ENCODE peak calls at places on chromosomes 11 and 22, in eight cellular contexts. One of them, this sample, is unnamed.

GRCh38 chr11:49533204-49533603 is 324.8 kb upstream of the FOLH1 start:
- DNase-seq in EL: no peak
- DNase-seq in stimulated activated CD8-positive, alpha-beta memory T cell treated with anti-CD3 and anti-CD28 coated beads, Interleukin-15, amount 100 ng/mL, for 24 hours: no peak
- DNase-seq in erythroblast: no peak
- DNase-seq in stimulated activated CD4-positive, alpha-beta T cell treated with anti-CD3 and anti-CD28 coated beads, Interleukin-1b, Interleukin-23, amount 100 ng/mL, for 4 hours: no peak
- DNase-seq in NCI-H82: no peak
- DNase-seq in prostate gland: no peak
- DNase-seq in DMS153: no peak
- DNase-seq in this sample: no peak

GRCh38 chr22:49752598-49753091 is 75.0 kb downstream of the BRD1 start:
- DNase-seq in EL: no peak
- DNase-seq in stimulated activated CD8-positive, alpha-beta memory T cell treated with anti-CD3 and anti-CD28 coated beads, Interleukin-15, amount 100 ng/mL, for 24 hours: no peak
- DNase-seq in erythroblast: no peak
- DNase-seq in stimulated activated CD4-positive, alpha-beta T cell treated with anti-CD3 and anti-CD28 coated beads, Interleukin-1b, Interleukin-23, amount 100 ng/mL, for 4 hours: no peak
- DNase-seq in NCI-H82: peak; percentile 74
- DNase-seq in prostate gland: no peak
- DNase-seq in DMS153: no peak
- DNase-seq in this sample: no peak

GRCh38 chr22:37496651-37497599 is 10.7 kb upstream of the MFNG start:
- DNase-seq in EL: peak; percentile 98
- DNase-seq in stimulated activated CD8-positive, alpha-beta memory T cell treated with anti-CD3 and anti-CD28 coated beads, Interleukin-15, amount 100 ng/mL, for 24 hours: no peak
- DNase-seq in erythroblast: no peak
- DNase-seq in stimulated activated CD4-positive, alpha-beta T cell treated with anti-CD3 and anti-CD28 coated beads, Interleukin-1b, Interleukin-23, amount 100 ng/mL, for 4 hours: no peak
- DNase-seq in NCI-H82: peak; percentile 61
- DNase-seq in prostate gland: no peak
- DNase-seq in DMS153: no peak
- DNase-seq in this sample: peak; percentile 92

GRCh38 chr22:44584256-44584902 is 86.3 kb upstream of the RTL6 start:
- DNase-seq in EL: no peak
- DNase-seq in stimulated activated CD8-positive, alpha-beta memory T cell treated with anti-CD3 and anti-CD28 coated beads, Interleukin-15, amount 100 ng/mL, for 24 hours: no peak
- DNase-seq in erythroblast: no peak
- DNase-seq in stimulated activated CD4-positive, alpha-beta T cell treated with anti-CD3 and anti-CD28 coated beads, Interleukin-1b, Interleukin-23, amount 100 ng/mL, for 4 hours: no peak
- DNase-seq in NCI-H82: no peak
- DNase-seq in prostate gland: no peak
- DNase-seq in DMS153: no peak
- DNase-seq in this sample: no peak

GRCh38 chr11:8070417-8071101 is 10.5 kb upstream of the TUB start:
- DNase-seq in EL: peak; percentile 42
- DNase-seq in stimulated activated CD8-positive, alpha-beta memory T cell treated with anti-CD3 and anti-CD28 coated beads, Interleukin-15, amount 100 ng/mL, for 24 hours: no peak
- DNase-seq in erythroblast: peak; percentile 19
- DNase-seq in stimulated activated CD4-positive, alpha-beta T cell treated with anti-CD3 and anti-CD28 coated beads, Interleukin-1b, Interleukin-23, amount 100 ng/mL, for 4 hours: no peak
- DNase-seq in NCI-H82: peak; percentile 50
- DNase-seq in prostate gland: no peak
- DNase-seq in DMS153: no peak
- DNase-seq in this sample: peak; percentile 75

GRCh38 chr11:61654397-61654829 is 25.8 kb upstream of the DAGLA start:
- DNase-seq in EL: no peak
- DNase-seq in stimulated activated CD8-positive, alpha-beta memory T cell treated with anti-CD3 and anti-CD28 coated beads, Interleukin-15, amount 100 ng/mL, for 24 hours: no peak
- DNase-seq in erythroblast: no peak
- DNase-seq in stimulated activated CD4-positive, alpha-beta T cell treated with anti-CD3 and anti-CD28 coated beads, Interleukin-1b, Interleukin-23, amount 100 ng/mL, for 4 hours: no peak
- DNase-seq in NCI-H82: no peak
- DNase-seq in prostate gland: no peak
- DNase-seq in DMS153: no peak
- DNase-seq in this sample: no peak

GRCh38 chr22:30691204-30691603 is 3.5 kb upstream of the OSBP2 start:
- DNase-seq in EL: no peak
- DNase-seq in stimulated activated CD8-positive, alpha-beta memory T cell treated with anti-CD3 and anti-CD28 coated beads, Interleukin-15, amount 100 ng/mL, for 24 hours: no peak
- DNase-seq in erythroblast: no peak
- DNase-seq in stimulated activated CD4-positive, alpha-beta T cell treated with anti-CD3 and anti-CD28 coated beads, Interleukin-1b, Interleukin-23, amount 100 ng/mL, for 4 hours: no peak
- DNase-seq in NCI-H82: no peak
- DNase-seq in prostate gland: no peak
- DNase-seq in DMS153: no peak
- DNase-seq in this sample: no peak

GRCh38 chr11:71091506-71092265 is 160.7 kb downstream of the SHANK2 start:
- DNase-seq in EL: no peak
- DNase-seq in stimulated activated CD8-positive, alpha-beta memory T cell treated with anti-CD3 and anti-CD28 coated beads, Interleukin-15, amount 100 ng/mL, for 24 hours: no peak
- DNase-seq in erythroblast: no peak
- DNase-seq in stimulated activated CD4-positive, alpha-beta T cell treated with anti-CD3 and anti-CD28 coated beads, Interleukin-1b, Interleukin-23, amount 100 ng/mL, for 4 hours: no peak
- DNase-seq in NCI-H82: no peak
- DNase-seq in prostate gland: no peak
- DNase-seq in DMS153: no peak
- DNase-seq in this sample: no peak

GRCh38 chr11:65911682-65912568 is 6.9 kb downstream of the C11orf68 start:
- DNase-seq in EL: peak; percentile 98
- DNase-seq in stimulated activated CD8-positive, alpha-beta memory T cell treated with anti-CD3 and anti-CD28 coated beads, Interleukin-15, amount 100 ng/mL, for 24 hours: no peak
- DNase-seq in erythroblast: peak; percentile 47
- DNase-seq in stimulated activated CD4-positive, alpha-beta T cell treated with anti-CD3 and anti-CD28 coated beads, Interleukin-1b, Interleukin-23, amount 100 ng/mL, for 4 hours: no peak
- DNase-seq in NCI-H82: peak; percentile 80
- DNase-seq in prostate gland: no peak
- DNase-seq in DMS153: peak; percentile 57
- DNase-seq in this sample: peak; percentile 95

GRCh38 chr11:18225906-18226305 is 10.7 kb downstream of the SAA4 start:
- DNase-seq in EL: no peak
- DNase-seq in stimulated activated CD8-positive, alpha-beta memory T cell treated with anti-CD3 and anti-CD28 coated beads, Interleukin-15, amount 100 ng/mL, for 24 hours: no peak
- DNase-seq in erythroblast: no peak
- DNase-seq in stimulated activated CD4-positive, alpha-beta T cell treated with anti-CD3 and anti-CD28 coated beads, Interleukin-1b, Interleukin-23, amount 100 ng/mL, for 4 hours: no peak
- DNase-seq in NCI-H82: no peak
- DNase-seq in prostate gland: no peak
- DNase-seq in DMS153: no peak
- DNase-seq in this sample: no peak

GRCh38 chr11:16301462-16301861 is 54.9 kb downstream of the SOX6 start:
- DNase-seq in EL: no peak
- DNase-seq in stimulated activated CD8-positive, alpha-beta memory T cell treated with anti-CD3 and anti-CD28 coated beads, Interleukin-15, amount 100 ng/mL, for 24 hours: no peak
- DNase-seq in erythroblast: no peak
- DNase-seq in stimulated activated CD4-positive, alpha-beta T cell treated with anti-CD3 and anti-CD28 coated beads, Interleukin-1b, Interleukin-23, amount 100 ng/mL, for 4 hours: no peak
- DNase-seq in NCI-H82: no peak
- DNase-seq in prostate gland: no peak
- DNase-seq in DMS153: no peak
- DNase-seq in this sample: no peak

GRCh38 chr11:134564472-134565200 is 152.6 kb upstream of the B3GAT1 start:
- DNase-seq in EL: no peak
- DNase-seq in stimulated activated CD8-positive, alpha-beta memory T cell treated with anti-CD3 and anti-CD28 coated beads, Interleukin-15, amount 100 ng/mL, for 24 hours: no peak
- DNase-seq in erythroblast: no peak
- DNase-seq in stimulated activated CD4-positive, alpha-beta T cell treated with anti-CD3 and anti-CD28 coated beads, Interleukin-1b, Interleukin-23, amount 100 ng/mL, for 4 hours: no peak
- DNase-seq in NCI-H82: no peak
- DNase-seq in prostate gland: no peak
- DNase-seq in DMS153: no peak
- DNase-seq in this sample: no peak

GRCh38 chr11:71519546-71519945 is 7.5 kb upstream of the KRTAP5-7 start:
- DNase-seq in EL: no peak
- DNase-seq in stimulated activated CD8-positive, alpha-beta memory T cell treated with anti-CD3 and anti-CD28 coated beads, Interleukin-15, amount 100 ng/mL, for 24 hours: no peak
- DNase-seq in erythroblast: no peak
- DNase-seq in stimulated activated CD4-positive, alpha-beta T cell treated with anti-CD3 and anti-CD28 coated beads, Interleukin-1b, Interleukin-23, amount 100 ng/mL, for 4 hours: no peak
- DNase-seq in NCI-H82: peak; percentile 40
- DNase-seq in prostate gland: no peak
- DNase-seq in DMS153: no peak
- DNase-seq in this sample: no peak

GRCh38 chr22:23522642-23523251 is 57.3 kb downstream of the IGLL1 start:
- DNase-seq in EL: peak; percentile 38
- DNase-seq in stimulated activated CD8-positive, alpha-beta memory T cell treated with anti-CD3 and anti-CD28 coated beads, Interleukin-15, amount 100 ng/mL, for 24 hours: no peak
- DNase-seq in erythroblast: no peak
- DNase-seq in stimulated activated CD4-positive, alpha-beta T cell treated with anti-CD3 and anti-CD28 coated beads, Interleukin-1b, Interleukin-23, amount 100 ng/mL, for 4 hours: no peak
- DNase-seq in NCI-H82: peak; percentile 42
- DNase-seq in prostate gland: no peak
- DNase-seq in DMS153: peak; percentile 43
- DNase-seq in this sample: peak; percentile 67

GRCh38 chr11:16956538-16957153 is 57.6 kb downstream of the PLEKHA7 start:
- DNase-seq in EL: no peak
- DNase-seq in stimulated activated CD8-positive, alpha-beta memory T cell treated with anti-CD3 and anti-CD28 coated beads, Interleukin-15, amount 100 ng/mL, for 24 hours: no peak
- DNase-seq in erythroblast: no peak
- DNase-seq in stimulated activated CD4-positive, alpha-beta T cell treated with anti-CD3 and anti-CD28 coated beads, Interleukin-1b, Interleukin-23, amount 100 ng/mL, for 4 hours: no peak
- DNase-seq in NCI-H82: peak; percentile 57
- DNase-seq in prostate gland: no peak
- DNase-seq in DMS153: no peak
- DNase-seq in this sample: no peak

GRCh38 chr22:43776081-43776670 is 35.9 kb downstream of the EFCAB6 start:
- DNase-seq in EL: no peak
- DNase-seq in stimulated activated CD8-positive, alpha-beta memory T cell treated with anti-CD3 and anti-CD28 coated beads, Interleukin-15, amount 100 ng/mL, for 24 hours: no peak
- DNase-seq in erythroblast: no peak
- DNase-seq in stimulated activated CD4-positive, alpha-beta T cell treated with anti-CD3 and anti-CD28 coated beads, Interleukin-1b, Interleukin-23, amount 100 ng/mL, for 4 hours: no peak
- DNase-seq in NCI-H82: no peak
- DNase-seq in prostate gland: no peak
- DNase-seq in DMS153: peak; percentile 26
- DNase-seq in this sample: no peak

GRCh38 chr11:73384871-73385692 is 8.9 kb downstream of the RELT start:
- DNase-seq in EL: peak; percentile 18
- DNase-seq in stimulated activated CD8-positive, alpha-beta memory T cell treated with anti-CD3 and anti-CD28 coated beads, Interleukin-15, amount 100 ng/mL, for 24 hours: no peak
- DNase-seq in erythroblast: peak; percentile 54
- DNase-seq in stimulated activated CD4-positive, alpha-beta T cell treated with anti-CD3 and anti-CD28 coated beads, Interleukin-1b, Interleukin-23, amount 100 ng/mL, for 4 hours: peak; percentile 36
- DNase-seq in NCI-H82: peak; percentile 12
- DNase-seq in prostate gland: no peak
- DNase-seq in DMS153: no peak
- DNase-seq in this sample: no peak

GRCh38 chr22:19719055-19719482 is 4.3 kb upstream of the GP1BB start:
- DNase-seq in EL: no peak
- DNase-seq in stimulated activated CD8-positive, alpha-beta memory T cell treated with anti-CD3 and anti-CD28 coated beads, Interleukin-15, amount 100 ng/mL, for 24 hours: no peak
- DNase-seq in erythroblast: no peak
- DNase-seq in stimulated activated CD4-positive, alpha-beta T cell treated with anti-CD3 and anti-CD28 coated beads, Interleukin-1b, Interleukin-23, amount 100 ng/mL, for 4 hours: peak; percentile 54
- DNase-seq in NCI-H82: peak; percentile 15
- DNase-seq in prostate gland: no peak
- DNase-seq in DMS153: no peak
- DNase-seq in this sample: no peak

GRCh38 chr11:94649925-94650623 is 82.9 kb downstream of the PIWIL4 start:
- DNase-seq in EL: no peak
- DNase-seq in stimulated activated CD8-positive, alpha-beta memory T cell treated with anti-CD3 and anti-CD28 coated beads, Interleukin-15, amount 100 ng/mL, for 24 hours: no peak
- DNase-seq in erythroblast: no peak
- DNase-seq in stimulated activated CD4-positive, alpha-beta T cell treated with anti-CD3 and anti-CD28 coated beads, Interleukin-1b, Interleukin-23, amount 100 ng/mL, for 4 hours: no peak
- DNase-seq in NCI-H82: no peak
- DNase-seq in prostate gland: no peak
- DNase-seq in DMS153: no peak
- DNase-seq in this sample: peak; percentile 6

GRCh38 chr11:11976476-11977187 is 31.8 kb downstream of the DKK3 start:
- DNase-seq in EL: no peak
- DNase-seq in stimulated activated CD8-positive, alpha-beta memory T cell treated with anti-CD3 and anti-CD28 coated beads, Interleukin-15, amount 100 ng/mL, for 24 hours: no peak
- DNase-seq in erythroblast: no peak
- DNase-seq in stimulated activated CD4-positive, alpha-beta T cell treated with anti-CD3 and anti-CD28 coated beads, Interleukin-1b, Interleukin-23, amount 100 ng/mL, for 4 hours: no peak
- DNase-seq in NCI-H82: no peak
- DNase-seq in prostate gland: no peak
- DNase-seq in DMS153: no peak
- DNase-seq in this sample: peak; percentile 31

GRCh38 chr11:6096417-6096816 is 11.1 kb upstream of the OR56B4 start:
- DNase-seq in EL: no peak
- DNase-seq in stimulated activated CD8-positive, alpha-beta memory T cell treated with anti-CD3 and anti-CD28 coated beads, Interleukin-15, amount 100 ng/mL, for 24 hours: no peak
- DNase-seq in erythroblast: no peak
- DNase-seq in stimulated activated CD4-positive, alpha-beta T cell treated with anti-CD3 and anti-CD28 coated beads, Interleukin-1b, Interleukin-23, amount 100 ng/mL, for 4 hours: no peak
- DNase-seq in NCI-H82: no peak
- DNase-seq in prostate gland: no peak
- DNase-seq in DMS153: no peak
- DNase-seq in this sample: peak; percentile 3

GRCh38 chr11:2752204-2752772 is 52.5 kb upstream of the KCNQ1OT1 start:
- DNase-seq in EL: peak; percentile 34
- DNase-seq in stimulated activated CD8-positive, alpha-beta memory T cell treated with anti-CD3 and anti-CD28 coated beads, Interleukin-15, amount 100 ng/mL, for 24 hours: no peak
- DNase-seq in erythroblast: no peak
- DNase-seq in stimulated activated CD4-positive, alpha-beta T cell treated with anti-CD3 and anti-CD28 coated beads, Interleukin-1b, Interleukin-23, amount 100 ng/mL, for 4 hours: no peak
- DNase-seq in NCI-H82: no peak
- DNase-seq in prostate gland: no peak
- DNase-seq in DMS153: no peak
- DNase-seq in this sample: no peak

GRCh38 chr11:131302831-131303230 is 67.6 kb upstream of the NTM start:
- DNase-seq in EL: no peak
- DNase-seq in stimulated activated CD8-positive, alpha-beta memory T cell treated with anti-CD3 and anti-CD28 coated beads, Interleukin-15, amount 100 ng/mL, for 24 hours: no peak
- DNase-seq in erythroblast: no peak
- DNase-seq in stimulated activated CD4-positive, alpha-beta T cell treated with anti-CD3 and anti-CD28 coated beads, Interleukin-1b, Interleukin-23, amount 100 ng/mL, for 4 hours: no peak
- DNase-seq in NCI-H82: no peak
- DNase-seq in prostate gland: no peak
- DNase-seq in DMS153: no peak
- DNase-seq in this sample: peak; percentile 15

GRCh38 chr11:62539238-62539925 is 7.2 kb downstream of the AHNAK start:
- DNase-seq in EL: peak; percentile 94
- DNase-seq in stimulated activated CD8-positive, alpha-beta memory T cell treated with anti-CD3 and anti-CD28 coated beads, Interleukin-15, amount 100 ng/mL, for 24 hours: no peak
- DNase-seq in erythroblast: peak; percentile 86
- DNase-seq in stimulated activated CD4-positive, alpha-beta T cell treated with anti-CD3 and anti-CD28 coated beads, Interleukin-1b, Interleukin-23, amount 100 ng/mL, for 4 hours: no peak
- DNase-seq in NCI-H82: no peak
- DNase-seq in prostate gland: no peak
- DNase-seq in DMS153: peak; percentile 24
- DNase-seq in this sample: peak; percentile 96

GRCh38 chr22:44046485-44047141 is 22.5 kb downstream of the PARVB start:
- DNase-seq in EL: no peak
- DNase-seq in stimulated activated CD8-positive, alpha-beta memory T cell treated with anti-CD3 and anti-CD28 coated beads, Interleukin-15, amount 100 ng/mL, for 24 hours: no peak
- DNase-seq in erythroblast: peak; percentile 96
- DNase-seq in stimulated activated CD4-positive, alpha-beta T cell treated with anti-CD3 and anti-CD28 coated beads, Interleukin-1b, Interleukin-23, amount 100 ng/mL, for 4 hours: no peak
- DNase-seq in NCI-H82: peak; percentile 79
- DNase-seq in prostate gland: no peak
- DNase-seq in DMS153: no peak
- DNase-seq in this sample: no peak

GRCh38 chr11:43904737-43905515 is 24.3 kb downstream of the ALKBH3 start:
- DNase-seq in EL: no peak
- DNase-seq in stimulated activated CD8-positive, alpha-beta memory T cell treated with anti-CD3 and anti-CD28 coated beads, Interleukin-15, amount 100 ng/mL, for 24 hours: no peak
- DNase-seq in erythroblast: no peak
- DNase-seq in stimulated activated CD4-positive, alpha-beta T cell treated with anti-CD3 and anti-CD28 coated beads, Interleukin-1b, Interleukin-23, amount 100 ng/mL, for 4 hours: no peak
- DNase-seq in NCI-H82: no peak
- DNase-seq in prostate gland: no peak
- DNase-seq in DMS153: no peak
- DNase-seq in this sample: peak; percentile 70

GRCh38 chr11:28529540-28530410 is 421.6 kb downstream of the METTL15 start:
- DNase-seq in EL: peak; percentile 76
- DNase-seq in stimulated activated CD8-positive, alpha-beta memory T cell treated with anti-CD3 and anti-CD28 coated beads, Interleukin-15, amount 100 ng/mL, for 24 hours: no peak
- DNase-seq in erythroblast: peak; percentile 50
- DNase-seq in stimulated activated CD4-positive, alpha-beta T cell treated with anti-CD3 and anti-CD28 coated beads, Interleukin-1b, Interleukin-23, amount 100 ng/mL, for 4 hours: no peak
- DNase-seq in NCI-H82: peak; percentile 66
- DNase-seq in prostate gland: peak; percentile 12
- DNase-seq in DMS153: no peak
- DNase-seq in this sample: peak; percentile 71

GRCh38 chr11:126898802-126899201 is 101.8 kb downstream of the KIRREL3 start:
- DNase-seq in EL: no peak
- DNase-seq in stimulated activated CD8-positive, alpha-beta memory T cell treated with anti-CD3 and anti-CD28 coated beads, Interleukin-15, amount 100 ng/mL, for 24 hours: no peak
- DNase-seq in erythroblast: no peak
- DNase-seq in stimulated activated CD4-positive, alpha-beta T cell treated with anti-CD3 and anti-CD28 coated beads, Interleukin-1b, Interleukin-23, amount 100 ng/mL, for 4 hours: no peak
- DNase-seq in NCI-H82: no peak
- DNase-seq in prostate gland: no peak
- DNase-seq in DMS153: no peak
- DNase-seq in this sample: no peak

GRCh38 chr11:129312741-129313587 is 62.7 kb upstream of the BARX2 start:
- DNase-seq in EL: no peak
- DNase-seq in stimulated activated CD8-positive, alpha-beta memory T cell treated with anti-CD3 and anti-CD28 coated beads, Interleukin-15, amount 100 ng/mL, for 24 hours: no peak
- DNase-seq in erythroblast: no peak
- DNase-seq in stimulated activated CD4-positive, alpha-beta T cell treated with anti-CD3 and anti-CD28 coated beads, Interleukin-1b, Interleukin-23, amount 100 ng/mL, for 4 hours: no peak
- DNase-seq in NCI-H82: no peak
- DNase-seq in prostate gland: no peak
- DNase-seq in DMS153: no peak
- DNase-seq in this sample: peak; percentile 26

GRCh38 chr11:120827820-120828219 is 196.1 kb upstream of the TBCEL start:
- DNase-seq in EL: no peak
- DNase-seq in stimulated activated CD8-positive, alpha-beta memory T cell treated with anti-CD3 and anti-CD28 coated beads, Interleukin-15, amount 100 ng/mL, for 24 hours: no peak
- DNase-seq in erythroblast: no peak
- DNase-seq in stimulated activated CD4-positive, alpha-beta T cell treated with anti-CD3 and anti-CD28 coated beads, Interleukin-1b, Interleukin-23, amount 100 ng/mL, for 4 hours: no peak
- DNase-seq in NCI-H82: no peak
- DNase-seq in prostate gland: no peak
- DNase-seq in DMS153: no peak
- DNase-seq in this sample: no peak

GRCh38 chr11:6646040-6646439 is 9.6 kb downstream of the DCHS1 start:
- DNase-seq in EL: peak; percentile 88
- DNase-seq in stimulated activated CD8-positive, alpha-beta memory T cell treated with anti-CD3 and anti-CD28 coated beads, Interleukin-15, amount 100 ng/mL, for 24 hours: no peak
- DNase-seq in erythroblast: no peak
- DNase-seq in stimulated activated CD4-positive, alpha-beta T cell treated with anti-CD3 and anti-CD28 coated beads, Interleukin-1b, Interleukin-23, amount 100 ng/mL, for 4 hours: no peak
- DNase-seq in NCI-H82: no peak
- DNase-seq in prostate gland: no peak
- DNase-seq in DMS153: no peak
- DNase-seq in this sample: peak; percentile 86

GRCh38 chr11:46594383-46594718 is 528 bp upstream of the AMBRA1 start:
- DNase-seq in EL: no peak
- DNase-seq in stimulated activated CD8-positive, alpha-beta memory T cell treated with anti-CD3 and anti-CD28 coated beads, Interleukin-15, amount 100 ng/mL, for 24 hours: no peak
- DNase-seq in erythroblast: no peak
- DNase-seq in stimulated activated CD4-positive, alpha-beta T cell treated with anti-CD3 and anti-CD28 coated beads, Interleukin-1b, Interleukin-23, amount 100 ng/mL, for 4 hours: no peak
- DNase-seq in NCI-H82: no peak
- DNase-seq in prostate gland: no peak
- DNase-seq in DMS153: no peak
- DNase-seq in this sample: no peak

GRCh38 chr11:72297828-72298227 is 53.9 kb upstream of the PHOX2A start:
- DNase-seq in EL: no peak
- DNase-seq in stimulated activated CD8-positive, alpha-beta memory T cell treated with anti-CD3 and anti-CD28 coated beads, Interleukin-15, amount 100 ng/mL, for 24 hours: no peak
- DNase-seq in erythroblast: no peak
- DNase-seq in stimulated activated CD4-positive, alpha-beta T cell treated with anti-CD3 and anti-CD28 coated beads, Interleukin-1b, Interleukin-23, amount 100 ng/mL, for 4 hours: no peak
- DNase-seq in NCI-H82: no peak
- DNase-seq in prostate gland: no peak
- DNase-seq in DMS153: no peak
- DNase-seq in this sample: no peak

GRCh38 chr11:32279672-32280071 is 155.7 kb downstream of the WT1 start:
- DNase-seq in EL: no peak
- DNase-seq in stimulated activated CD8-positive, alpha-beta memory T cell treated with anti-CD3 and anti-CD28 coated beads, Interleukin-15, amount 100 ng/mL, for 24 hours: no peak
- DNase-seq in erythroblast: no peak
- DNase-seq in stimulated activated CD4-positive, alpha-beta T cell treated with anti-CD3 and anti-CD28 coated beads, Interleukin-1b, Interleukin-23, amount 100 ng/mL, for 4 hours: no peak
- DNase-seq in NCI-H82: peak; percentile 29
- DNase-seq in prostate gland: no peak
- DNase-seq in DMS153: no peak
- DNase-seq in this sample: no peak

This sample was measured in GM23248.